ENCODE peak calls at places on chromosomes 16 and 17, in six cellular contexts. B is GM12891, U is K562, D is GM12878, V is HepG2, S is H1. E is an unnamed sample.
A peak's percentile ranks its signal among the peaks of the same experiment; 100 is the strongest.

GRCh38 chr16:69324013-69324531 is 6.3 kb downstream of the PDF start:
- DNase-seq in D (no peak), S (no peak), B (no peak), U (peak; percentile 26), V (no peak), E (no peak)

GRCh38 chr17:46943218-46943510 is 20.2 kb downstream of the GOSR2 start:
- DNase-seq in S (no peak), V (no peak), U (no peak), D (no peak), B (no peak), E (no peak)

GRCh38 chr17:7834554-7834890 is 505 bp downstream of the KDM6B start:
- DNase-seq in S (no peak), B (no peak), U (peak; percentile 28), V (peak; percentile 64), D (no peak), E (no peak)

GRCh38 chr16:24610421-24610765 is 71.0 kb downstream of the RBBP6 start:
- DNase-seq in B (peak; percentile 16), V (no peak), U (no peak), D (no peak), S (no peak), E (no peak)

GRCh38 chr17:17935321-17936271 is 36.6 kb downstream of the TOM1L2 start:
- DNase-seq in D (no peak), B (no peak), U (no peak), V (peak; percentile 57), S (no peak), E (no peak)

GRCh38 chr16:9123871-9124270 is 32.4 kb downstream of the HAPSTR1 start:
- DNase-seq in S (no peak), D (no peak), U (no peak), V (no peak), B (no peak), E (no peak)

GRCh38 chr17:77437017-77437416 is 296.2 kb downstream of the SEC14L1 start:
- DNase-seq in D (no peak), U (no peak), S (no peak), V (no peak), B (no peak), E (no peak)

GRCh38 chr16:51287231-51287630 is 136.2 kb upstream of the SALL1 start:
- DNase-seq in U (no peak), D (no peak), B (no peak), V (no peak), S (no peak), E (no peak)

GRCh38 chr17:144936-145670 is 7.7 kb downstream of the SCGB1C2 start:
- DNase-seq in B (no peak), S (no peak), V (no peak), U (no peak), D (no peak), E (no peak)

GRCh38 chr16:48740964-48741363 is 131.0 kb upstream of the N4BP1 start:
- DNase-seq in V (no peak), D (no peak), S (no peak), B (no peak), U (no peak), E (no peak)
- TF ChIP-seq TAF1 in V (no peak), D (no peak), S (no peak), B (no peak), U (no peak), E (no peak)

GRCh38 chr17:42819939-42820535 is 4.0 kb downstream of the BECN1 start:
- DNase-seq in D (no peak), V (peak; percentile 88), U (peak; percentile 69), S (no peak), B (peak; percentile 46), E (no peak)

GRCh38 chr17:42814633-42815399 is 9.3 kb downstream of the BECN1 start:
- DNase-seq in V (no peak), U (no peak), B (no peak), D (no peak), S (no peak), E (no peak)

GRCh38 chr17:42818379-42818778 is 5.7 kb downstream of the BECN1 start:
- DNase-seq in U (no peak), S (no peak), V (no peak), B (no peak), D (no peak), E (no peak)

GRCh38 chr17:42821176-42821575 is 2.9 kb downstream of the BECN1 start:
- DNase-seq in V (no peak), S (no peak), B (no peak), D (no peak), U (no peak), E (no peak)

GRCh38 chr17:42817866-42818265 is 6.2 kb downstream of the BECN1 start:
- DNase-seq in V (no peak), S (no peak), U (no peak), B (no peak), D (no peak), E (no peak)
- TF ChIP-seq POLR2AphosphoS5 in V (no peak), S (no peak), U (no peak), B (no peak), D (no peak), E (no peak)

DNA sequence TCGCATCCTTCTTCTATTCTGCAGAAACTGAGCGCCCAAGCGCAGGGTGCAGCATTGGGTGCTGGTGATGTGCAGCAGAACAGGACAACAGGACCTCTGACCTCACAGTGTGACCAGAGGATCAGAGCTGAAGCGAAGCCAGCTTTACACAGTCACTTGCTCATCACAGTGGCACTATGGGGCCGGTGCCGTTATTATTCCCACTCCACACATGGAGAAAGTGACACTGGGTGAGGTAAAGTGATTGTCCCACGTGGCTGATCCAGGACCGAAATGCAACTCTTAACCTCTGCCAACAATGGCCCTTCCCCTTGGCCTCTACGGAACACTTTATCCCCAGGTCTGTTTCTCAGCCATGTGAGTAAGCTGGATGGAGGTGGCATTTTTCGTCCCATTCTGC is 171.2 kb downstream of the C16orf78 start:
- DNase-seq in S (no peak), D (no peak), V (no peak), B (no peak), U (no peak), E (no peak)
- TF ChIP-seq POLR2A in S (no peak), D (no peak), V (no peak), B (no peak), U (no peak), E (no peak)

GRCh38 chr16:15690296-15690695 is 40.3 kb downstream of the NDE1 start:
- DNase-seq in V (no peak), D (no peak), S (no peak), B (no peak), U (no peak), E (no peak)
- TF ChIP-seq TAF1 in V (no peak), D (no peak), S (no peak), B (no peak), U (no peak), E (no peak)

GRCh38 chr17:63700528-63701441 is 860 bp upstream of the LIMD2 start:
- DNase-seq in D (no peak), V (no peak), S (no peak), U (no peak), B (peak; percentile 65), E (peak; percentile 68)
- TF ChIP-seq POLR2AphosphoS5 in D (peak; percentile 51), V (no peak), S (peak; percentile 44), U (no peak), B (peak; percentile 51), E (no peak)

GRCh38 chr16:70801611-70802010 is 653 bp upstream of the VAC14 start:
- DNase-seq in D (no peak), V (no peak), S (no peak), B (no peak), U (no peak), E (no peak)

GRCh38 chr16:70803354-70803753 is 2.4 kb upstream of the VAC14 start:
- DNase-seq in D (no peak), V (no peak), B (no peak), S (no peak), U (no peak), E (no peak)

GRCh38 chr16:70800306-70800705 is 652 bp downstream of the VAC14 start:
- DNase-seq in V (no peak), B (no peak), S (no peak), D (no peak), U (no peak), E (no peak)

GRCh38 chr16:70804153-70804728 is 3.3 kb upstream of the VAC14 start:
- DNase-seq in B (no peak), D (no peak), V (no peak), S (no peak), U (no peak), E (no peak)

GRCh38 chr16:70800798-70801480 is at the start of gene VAC14:
- DNase-seq in B (peak; percentile 95), S (peak; percentile 81), V (peak; percentile 91), U (peak; percentile 97), D (peak; percentile 75), E (peak; percentile 91)
- TF ChIP-seq POLR2A in B (peak; percentile 88), S (peak; percentile 88), V (peak; percentile 85), U (peak; percentile 87), D (peak; percentile 97), E (peak; percentile 92)

E was measured in GM12892.